ENCODE peak calls at places on chromosomes 13 and 19, in ten cellular contexts. Q is CD8-positive, alpha-beta T cell; O is neural progenitor cell; U is AG04450; V is mesendoderm; M is CD8-positive, alpha-beta memory T cell; F is CD4-positive, alpha-beta T cell; W is HCT116; A is tibial artery; D is cardiac muscle cell. Z is an unnamed sample.

GRCh38 chr19:50418186-50419021 is at the start of gene SPIB:
- DNase-seq in Q (no peak), D (no peak), W (no peak), A (no peak), U (no peak), O (peak; percentile 24), V (no peak), M (no peak), F (no peak), Z (no peak)

GRCh38 chr19:2479556-2480194 is 3.7 kb downstream of the GADD45B start:
- DNase-seq in A (no peak), W (no peak), D (no peak), M (no peak), Q (no peak), O (no peak), F (no peak), V (no peak), U (no peak), Z (no peak)

GRCh38 chr13:108266316-108266936 is 3.1 kb upstream of the TNFSF13B start:
- DNase-seq in Q (no peak), M (no peak), U (no peak), F (no peak), O (no peak), V (no peak), A (no peak), D (no peak), W (no peak), Z (no peak)

GRCh38 chr19:3774621-3775373 is 2.8 kb upstream of the RAX2 start:
- DNase-seq in A (no peak), U (no peak), M (no peak), W (no peak), Q (no peak), F (no peak), V (no peak), O (peak; percentile 57), D (no peak), Z (no peak)

GRCh38 chr13:60583911-60584753 is 187.1 kb downstream of the TDRD3 start:
- DNase-seq in F (no peak), O (peak; percentile 25), A (peak; percentile 27), U (peak; percentile 29), D (peak; percentile 80), W (no peak), Q (no peak), M (no peak), V (peak; percentile 83), Z (peak; percentile 38)

GRCh38 chr13:35963982-35964665 is 167.1 kb downstream of the DCLK1 start:
- DNase-seq in A (no peak), Q (no peak), W (no peak), M (no peak), D (no peak), O (no peak), F (no peak), U (no peak), V (no peak), Z (no peak)

GRCh38 chr19:49157445-49158224 is at the start of gene TRPM4:
- DNase-seq in M (peak; percentile 20), O (peak; percentile 96), U (no peak), D (peak; percentile 82), V (peak; percentile 94), F (no peak), W (peak; percentile 62), A (peak; percentile 91), Q (no peak), Z (peak; percentile 94)

GRCh38 chr19:45630463-45630862 is 8.7 kb downstream of the EML2 start:
- DNase-seq in F (no peak), M (no peak), Q (no peak), D (peak; percentile 84), W (peak; percentile 67), U (no peak), V (peak; percentile 92), O (no peak), A (no peak), Z (peak; percentile 51)

GRCh38 chr19:15318241-15318691 is 14.1 kb downstream of the BRD4 start:
- DNase-seq in F (no peak), U (no peak), V (no peak), A (no peak), O (no peak), W (no peak), M (no peak), Q (no peak), D (no peak), Z (no peak)

DNA sequence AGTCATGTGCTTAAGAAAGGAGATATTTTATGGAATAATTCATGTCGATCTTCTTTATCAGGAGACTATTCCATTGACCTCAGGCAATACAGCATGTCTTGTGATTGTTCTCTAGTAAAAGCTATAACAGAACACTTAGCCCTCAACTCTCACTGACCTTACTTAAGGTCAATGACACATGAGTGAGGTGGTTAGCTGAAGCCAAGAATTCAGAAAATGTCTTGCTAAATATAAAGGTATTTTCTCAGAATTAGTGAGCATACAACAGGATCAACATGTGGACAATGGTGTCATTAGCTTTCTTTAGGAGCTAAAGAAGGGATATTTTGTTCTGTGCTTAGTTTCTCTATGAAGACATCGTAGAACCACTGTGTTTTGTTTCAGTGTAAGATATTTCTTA is 1730.4 kb upstream of the SLC10A2 start:
- DNase-seq in A (no peak), F (no peak), V (no peak), D (no peak), W (no peak), Q (no peak), M (no peak), U (no peak), O (no peak), Z (no peak)
- H3K27ac ChIP-seq in A (no peak overlapping the region), F (no peak overlapping the region), V (no peak overlapping the region), D (no peak overlapping the region), W (no peak overlapping the region), Q (no peak overlapping the region), M (no peak overlapping the region), U (no peak overlapping the region), O (no peak overlapping the region), Z (no peak overlapping the region)

GRCh38 chr13:66996503-66996902 is 233.6 kb downstream of the PCDH9 start:
- DNase-seq in A (no peak), O (no peak), Q (no peak), U (no peak), M (no peak), V (no peak), D (no peak), F (no peak), W (no peak), Z (no peak)

DNA sequence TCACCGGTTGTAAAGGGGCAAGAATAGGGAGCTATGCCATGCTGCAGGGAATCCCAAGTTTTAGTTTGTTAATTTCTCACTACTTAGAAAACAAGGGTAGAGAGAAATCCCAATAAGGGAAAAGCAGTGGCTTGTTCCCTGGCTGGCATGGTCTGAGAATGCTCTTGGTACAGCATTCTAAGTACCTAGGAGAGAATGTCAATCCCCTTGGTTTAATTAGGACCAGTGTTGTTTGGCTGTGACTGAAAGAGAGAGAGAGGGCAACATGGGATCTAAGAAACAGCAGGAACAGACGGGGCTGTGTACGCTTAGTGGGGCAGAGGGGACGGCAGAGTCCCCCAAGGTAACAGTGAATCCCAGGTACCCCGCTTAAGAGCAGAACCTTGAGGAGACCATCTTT is 228.8 kb downstream of the PCDH9 start:
- DNase-seq in Q (no peak), O (peak; percentile 53), F (no peak), A (no peak), U (no peak), D (no peak), V (no peak), W (no peak), M (no peak), Z (no peak)
- H3K27ac ChIP-seq in Q (no peak overlapping the region), O (no peak overlapping the region), F (no peak overlapping the region), A (no peak overlapping the region), U (no peak overlapping the region), D (no peak overlapping the region), V (no peak overlapping the region), W (no peak overlapping the region), M (no peak overlapping the region), Z (no peak overlapping the region)

GRCh38 chr19:31350033-31350692 is 927 bp upstream of the TSHZ3 start:
- DNase-seq in M (no peak), A (peak; percentile 37), D (peak; percentile 45), W (no peak), Q (no peak), O (peak; percentile 38), V (no peak), U (no peak), F (no peak), Z (no peak)

GRCh38 chr19:31349160-31349881 is at the start of gene TSHZ3:
- DNase-seq in U (no peak), F (no peak), Q (no peak), A (peak; percentile 78), M (peak; percentile 21), W (no peak), D (peak; percentile 95), O (peak; percentile 83), V (peak; percentile 93), Z (no peak)

GRCh38 chr19:31347356-31347755 is 1.9 kb downstream of the TSHZ3 start:
- DNase-seq in U (no peak), F (no peak), M (no peak), Q (no peak), W (no peak), D (peak; percentile 33), V (no peak), A (no peak), O (no peak), Z (no peak)

GRCh38 chr19:31347828-31348314 is 1.4 kb downstream of the TSHZ3 start:
- DNase-seq in A (no peak), W (no peak), F (no peak), V (no peak), Q (no peak), U (no peak), M (no peak), D (peak; percentile 29), O (no peak), Z (no peak)

GRCh38 chr19:31348416-31349159 is 648 bp downstream of the TSHZ3 start:
- DNase-seq in A (peak; percentile 43), D (peak; percentile 43), M (no peak), W (no peak), U (no peak), O (peak; percentile 39), Q (no peak), F (no peak), V (peak; percentile 37), Z (no peak)
- H3K27ac ChIP-seq in A (peak overlapping the region; percentile 89), D (no peak overlapping the region), M (no peak overlapping the region), W (no peak overlapping the region), U (peak overlapping the region; percentile 70), O (no peak overlapping the region), Q (no peak overlapping the region), F (no peak overlapping the region), V (no peak overlapping the region), Z (no peak overlapping the region)

GRCh38 chr13:30178976-30179375 is 128.4 kb downstream of the KATNAL1 start:
- DNase-seq in D (no peak), U (no peak), W (no peak), O (no peak), V (no peak), A (no peak), Q (no peak), F (no peak), M (no peak), Z (no peak)

GRCh38 chr13:30179547-30180256 is 127.6 kb downstream of the KATNAL1 start:
- DNase-seq in O (no peak), W (no peak), V (no peak), A (no peak), Q (no peak), M (no peak), F (no peak), D (no peak), U (no peak), Z (no peak)

GRCh38 chr13:30186644-30187431 is 120.5 kb downstream of the KATNAL1 start:
- DNase-seq in A (no peak), W (no peak), D (no peak), V (peak; percentile 55), O (peak; percentile 15), U (no peak), F (no peak), Q (no peak), M (no peak), Z (no peak)

GRCh38 chr13:30181856-30182651 is 125.3 kb downstream of the KATNAL1 start:
- DNase-seq in D (no peak), V (peak; percentile 99), O (peak; percentile 13), A (no peak), M (no peak), U (no peak), F (no peak), W (no peak), Q (no peak), Z (no peak)
- H3K27ac ChIP-seq in D (no peak overlapping the region), V (peak overlapping the region; percentile 76), O (no peak overlapping the region), A (no peak overlapping the region), M (no peak overlapping the region), U (no peak overlapping the region), F (no peak overlapping the region), W (no peak overlapping the region), Q (no peak overlapping the region), Z (no peak overlapping the region)